ENCODE peak calls at places on chromosomes 6 and 20, in four cellular contexts. R is mucosa of descending colon, J is heart right ventricle, P is HCT116. A is an unnamed sample.

GRCh38 chr6:126716012-126716411 is 376.1 kb downstream of the CENPW start:
- DNase-seq in J (no peak), R (no peak), P (no peak), A (no peak)

GRCh38 chr20:19889011-19889953 is 127.9 kb upstream of the NAA20 start:
- DNase-seq in J (peak; percentile 66), R (peak; percentile 65), P (no peak), A (peak; percentile 71)

GRCh38 chr6:111724039-111724438 is 118.4 kb upstream of the TRAF3IP2 start:
- DNase-seq in R (no peak), P (no peak), J (no peak), A (no peak)

GRCh38 chr6:168920289-168920688 is 333.4 kb downstream of the THBS2 start:
- DNase-seq in J (no peak), P (no peak), R (peak; percentile 62), A (no peak)

GRCh38 chr20:20864346-20865096 is 152.1 kb upstream of the RALGAPA2 start:
- DNase-seq in J (no peak), R (no peak), P (no peak), A (no peak)

GRCh38 chr6:47235964-47236760 is 73.5 kb downstream of the TNFRSF21 start:
- DNase-seq in J (peak; percentile 22), R (peak; percentile 50), P (no peak), A (no peak)

GRCh38 chr6:116528800-116529199 is 16.7 kb downstream of the TRAPPC3L start:
- DNase-seq in P (no peak), R (no peak), J (no peak), A (peak; percentile 42)

GRCh38 chr6:53309059-53309896 is 39.5 kb downstream of the ELOVL5 start:
- DNase-seq in J (no peak), P (no peak), R (no peak), A (no peak)

GRCh38 chr6:99821164-99821563 is 172.9 kb downstream of the MCHR2 start:
- DNase-seq in J (no peak), P (no peak), R (peak; percentile 44), A (no peak)

GRCh38 chr6:129844118-129844891 is 16.8 kb downstream of the TMEM244 start:
- DNase-seq in R (no peak), J (no peak), P (peak; percentile 60), A (peak; percentile 69)

GRCh38 chr6:5446362-5447075 is 185.2 kb downstream of the FARS2 start:
- DNase-seq in R (no peak), P (no peak), J (no peak), A (no peak)

GRCh38 chr6:139433647-139434419 is 59.4 kb upstream of the CITED2 start:
- DNase-seq in R (peak; percentile 34), P (no peak), J (no peak), A (no peak)

GRCh38 chr6:39992861-39993622 is 58.8 kb upstream of the MOCS1 start:
- DNase-seq in J (no peak), R (no peak), P (no peak), A (no peak)

GRCh38 chr20:57264908-57265648 is 1.4 kb downstream of the BMP7 start:
- DNase-seq in R (no peak), P (no peak), J (no peak), A (no peak)

GRCh38 chr20:43942213-43942590 is 27.6 kb downstream of the TOX2 start:
- DNase-seq in R (no peak), P (no peak), J (no peak), A (no peak)

GRCh38 chr6:3868544-3868943 is 19.4 kb downstream of the FAM50B start:
- DNase-seq in R (no peak), P (no peak), J (no peak), A (no peak)

GRCh38 chr20:12068146-12068545 is 150.5 kb downstream of the BTBD3 start:
- DNase-seq in P (no peak), J (no peak), R (no peak), A (no peak)

GRCh38 chr6:4668271-4669179 is 107.7 kb upstream of the CDYL start:
- DNase-seq in P (no peak), R (no peak), J (no peak), A (peak; percentile 75)

GRCh38 chr6:52539607-52540006 is 37.3 kb downstream of the TRAM2 start:
- DNase-seq in R (no peak), J (no peak), P (no peak), A (no peak)

GRCh38 chr20:46004813-46005505 is 3.7 kb upstream of the MMP9 start:
- DNase-seq in P (no peak), R (no peak), J (no peak), A (no peak)

GRCh38 chr6:33746651-33747100 is at the start of gene IP6K3:
- DNase-seq in J (peak; percentile 79), P (no peak), R (no peak), A (no peak)

GRCh38 chr6:129659590-129660345 is 50.2 kb downstream of the ARHGAP18 start:
- DNase-seq in R (no peak), P (no peak), J (no peak), A (no peak)

GRCh38 chr6:7463785-7464184 is 74.2 kb downstream of the RIOK1 start:
- DNase-seq in J (no peak), R (no peak), P (no peak), A (no peak)

GRCh38 chr6:49653438-49653837 is 16.8 kb upstream of the RHAG start:
- DNase-seq in P (no peak), R (no peak), J (no peak), A (no peak)

GRCh38 chr20:47973519-47974233 is 188.4 kb upstream of the SULF2 start:
- DNase-seq in J (peak; percentile 49), P (no peak), R (no peak), A (no peak)

GRCh38 chr6:21132856-21133610 is 460.5 kb upstream of the SOX4 start:
- DNase-seq in R (no peak), P (no peak), J (no peak), A (no peak)

GRCh38 chr6:44906761-44907160 is 421.4 kb upstream of the RUNX2 start:
- DNase-seq in J (no peak), P (no peak), R (no peak), A (no peak)

GRCh38 chr6:138569554-138569953 is 70.3 kb upstream of the NHSL1 start:
- DNase-seq in J (no peak), R (no peak), P (no peak), A (no peak)

GRCh38 chr6:151639750-151640149 is 145.9 kb downstream of the CCDC170 start:
- DNase-seq in P (no peak), R (no peak), J (no peak), A (no peak)

GRCh38 chr6:70398783-70399730 is 14.3 kb upstream of the FAM135A start:
- DNase-seq in P (peak; percentile 97), R (peak; percentile 61), J (no peak), A (peak; percentile 62)

GRCh38 chr20:25032065-25032477 is 25.9 kb downstream of the ACSS1 start:
- DNase-seq in J (no peak), R (no peak), P (no peak), A (no peak)

DNA sequence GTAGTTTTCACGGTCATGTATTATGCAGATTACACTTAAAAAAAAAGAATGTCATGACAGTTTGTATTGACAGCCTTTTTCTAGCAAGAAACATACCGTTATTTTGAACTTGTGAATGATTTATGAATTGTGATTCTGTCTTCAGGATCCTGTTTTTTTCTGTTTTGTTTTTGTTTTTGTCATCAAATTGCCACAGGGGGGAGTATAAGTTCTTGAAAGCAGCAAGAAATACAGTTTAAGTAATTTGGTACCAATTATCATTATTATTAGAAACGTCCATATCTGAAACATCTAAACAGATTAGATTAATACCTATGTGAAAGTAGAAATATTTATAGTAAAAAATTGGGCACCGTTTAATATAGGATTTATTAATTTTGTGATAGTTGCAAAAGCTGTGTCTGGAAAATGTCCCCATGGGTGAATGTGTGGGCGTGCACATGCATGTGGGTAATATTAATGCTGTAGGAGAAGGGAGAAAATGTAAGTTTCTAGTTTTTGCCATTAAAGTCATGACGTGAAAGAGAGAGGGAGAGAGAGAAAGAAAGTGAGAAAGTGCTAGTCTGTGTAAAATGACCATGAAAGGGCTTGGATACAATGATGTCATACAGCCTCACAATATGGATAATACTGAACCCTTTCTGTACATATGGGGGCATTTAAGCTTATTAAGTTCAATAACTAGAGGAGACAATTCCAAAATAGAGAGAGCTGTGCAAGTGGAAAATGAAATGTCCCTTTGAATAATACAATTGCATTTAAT is 9.4 kb upstream of the CCN2 start:
- DNase-seq in J (no peak), P (no peak), R (no peak), A (no peak)
- H3K4me3 ChIP-seq in J (no peak overlapping the region), P (no peak overlapping the region), R (no peak overlapping the region), A (no peak overlapping the region)

GRCh38 chr20:52972965-52973819 is 1.0 kb downstream of the TSHZ2 start:
- DNase-seq in P (no peak), J (peak; percentile 19), R (peak; percentile 21), A (peak; percentile 3)
- H3K4me3 ChIP-seq in P (no peak overlapping the region), J (peak overlapping the region; percentile 63), R (no peak overlapping the region), A (no peak overlapping the region)

DNA sequence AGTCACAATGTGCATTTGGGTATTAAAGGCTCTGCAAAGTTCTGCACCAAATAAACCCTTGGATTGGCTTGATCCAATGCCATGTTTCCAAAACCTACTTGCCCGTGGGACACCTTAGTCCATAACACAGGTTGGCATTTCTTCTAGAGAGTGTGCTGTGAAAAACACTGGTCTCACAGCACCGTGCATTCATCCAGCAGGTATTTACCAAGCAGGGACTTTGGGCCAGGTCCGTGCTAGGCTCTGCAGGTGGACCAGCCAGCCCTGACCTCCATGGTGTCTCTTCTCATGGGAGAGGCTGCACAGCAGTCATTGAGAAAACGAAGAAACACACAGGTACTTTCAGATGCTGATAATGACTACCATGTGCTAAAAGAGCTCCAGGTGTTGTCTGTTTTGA is 112.6 kb downstream of the CDH26 start:
- DNase-seq in R (no peak), P (no peak), J (no peak), A (no peak)
- H3K4me3 ChIP-seq in R (no peak overlapping the region), P (no peak overlapping the region), J (no peak overlapping the region), A (no peak overlapping the region)

DNA sequence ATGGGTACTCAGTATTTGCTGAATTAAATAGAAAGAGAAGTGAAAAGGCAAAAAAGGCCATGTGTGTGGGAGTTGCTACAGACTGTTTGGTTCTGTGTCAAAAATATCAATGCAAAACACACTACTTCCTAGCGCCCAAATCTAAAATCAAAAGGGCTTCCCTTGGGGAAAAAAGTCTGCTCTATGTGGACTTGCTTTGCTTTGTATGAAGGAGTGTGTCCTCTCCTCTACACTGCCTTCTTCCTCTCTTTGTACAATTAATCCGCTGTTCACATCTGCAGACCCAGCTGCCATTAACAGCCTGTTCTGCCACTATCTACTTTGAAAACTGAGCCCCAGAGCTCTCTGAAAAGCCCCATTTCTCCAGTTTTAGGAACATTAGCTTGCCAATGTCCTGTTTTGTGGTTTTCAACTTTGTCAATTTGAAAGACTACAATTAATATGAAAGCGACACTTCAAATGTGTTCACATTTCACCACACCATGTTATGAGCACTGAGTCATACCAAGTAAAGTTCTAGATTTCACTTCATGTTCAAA is 102.9 kb downstream of the KIF13A start:
- DNase-seq in R (no peak), J (no peak), P (no peak), A (no peak)
- H3K4me3 ChIP-seq in R (no peak overlapping the region), J (no peak overlapping the region), P (no peak overlapping the region), A (no peak overlapping the region)